ENCODE peak calls at places on chromosomes 2 and 18, in eight cellular contexts. D, X, S, M, E, U, Z and J are unnamed samples.

GRCh38 chr2:55050133-55050994 is at the start of gene RTN4:
- DNase-seq in D (peak), X (peak), S (peak), M (peak), E (peak), U (peak), Z (peak), J (peak)

GRCh38 chr2:222859786-222860726 is 780 bp upstream of the ACSL3 start:
- DNase-seq in D (peak), X (peak), S (peak), M (peak), E (no peak), U (no peak), Z (peak), J (peak)

GRCh38 chr2:30230479-30230854 is 867 bp upstream of the LBH start:
- DNase-seq in D (no peak), X (peak), S (no peak), M (peak), E (no peak), U (no peak), Z (peak), J (no peak)

GRCh38 chr2:72291059-72291458 is 143.4 kb upstream of the CYP26B1 start:
- DNase-seq in D (peak), X (no peak), S (no peak), M (peak), E (peak), U (no peak), Z (no peak), J (peak)

GRCh38 chr2:9335322-9335754 is 88.0 kb downstream of the ITGB1BP1 start:
- DNase-seq in D (no peak), X (no peak), S (no peak), M (no peak), E (no peak), U (no peak), Z (no peak), J (no peak)

GRCh38 chr2:201931955-201932354 is 101.7 kb upstream of the FZD7 start:
- DNase-seq in D (no peak), X (no peak), S (no peak), M (peak), E (peak), U (peak), Z (no peak), J (peak)

GRCh38 chr2:15670981-15671380 is 79.3 kb downstream of the DDX1 start:
- DNase-seq in D (no peak), X (no peak), S (no peak), M (no peak), E (no peak), U (no peak), Z (no peak), J (no peak)

GRCh38 chr2:230714122-230714453 is 1.4 kb downstream of the CAB39 start:
- DNase-seq in D (peak), X (no peak), S (no peak), M (peak), E (peak), U (peak), Z (no peak), J (peak)

GRCh38 chr2:94273242-94273641 is 598.0 kb upstream of the TEKT4 start:
- DNase-seq in D (no peak), X (no peak), S (no peak), M (no peak), E (no peak), U (no peak), Z (no peak), J (no peak)

GRCh38 chr2:71544919-71545571 is 91.7 kb downstream of the DYSF start:
- DNase-seq in D (no peak), X (peak), S (no peak), M (no peak), E (no peak), U (no peak), Z (peak), J (no peak)

GRCh38 chr2:71783815-71784214 is 330.5 kb downstream of the DYSF start:
- DNase-seq in D (no peak), X (no peak), S (no peak), M (no peak), E (no peak), U (no peak), Z (no peak), J (no peak)

GRCh38 chr2:50492452-50492851 is 539.5 kb downstream of the NRXN1 start:
- DNase-seq in D (peak), X (no peak), S (no peak), M (peak), E (peak), U (no peak), Z (peak), J (peak)

GRCh38 chr2:68834737-68835136 is 36.5 kb downstream of the BMP10 start:
- DNase-seq in D (no peak), X (no peak), S (no peak), M (no peak), E (no peak), U (no peak), Z (no peak), J (no peak)

GRCh38 chr18:24427484-24427883 is 1.0 kb downstream of the IMPACT start:
- DNase-seq in D (peak), X (no peak), S (no peak), M (peak), E (peak), U (no peak), Z (no peak), J (peak)

GRCh38 chr2:239178484-239178883 is 222.3 kb downstream of the HDAC4 start:
- DNase-seq in D (no peak), X (peak), S (no peak), M (no peak), E (no peak), U (no peak), Z (peak), J (no peak)

GRCh38 chr2:234334146-234334545 is 162.7 kb downstream of the ARL4C start:
- DNase-seq in D (no peak), X (no peak), S (no peak), M (no peak), E (no peak), U (no peak), Z (no peak), J (no peak)

GRCh38 chr18:63843008-63843407 is 44.5 kb upstream of the SERPINB2 start:
- DNase-seq in D (no peak), X (no peak), S (no peak), M (no peak), E (no peak), U (no peak), Z (no peak), J (peak)

GRCh38 chr2:148582679-148583511 is 61.7 kb upstream of the EPC2 start:
- DNase-seq in D (peak), X (no peak), S (no peak), M (no peak), E (no peak), U (no peak), Z (no peak), J (no peak)

GRCh38 chr18:47316924-47317323 is 65.5 kb upstream of the SKOR2 start:
- DNase-seq in D (no peak), X (no peak), S (no peak), M (no peak), E (no peak), U (no peak), Z (no peak), J (no peak)

GRCh38 chr18:47323158-47323557 is 71.7 kb upstream of the SKOR2 start:
- DNase-seq in D (no peak), X (no peak), S (no peak), M (peak), E (peak), U (peak), Z (no peak), J (peak)

GRCh38 chr18:47317824-47318508 is 66.5 kb upstream of the SKOR2 start:
- DNase-seq in D (no peak), X (no peak), S (no peak), M (no peak), E (no peak), U (no peak), Z (no peak), J (no peak)

DNA sequence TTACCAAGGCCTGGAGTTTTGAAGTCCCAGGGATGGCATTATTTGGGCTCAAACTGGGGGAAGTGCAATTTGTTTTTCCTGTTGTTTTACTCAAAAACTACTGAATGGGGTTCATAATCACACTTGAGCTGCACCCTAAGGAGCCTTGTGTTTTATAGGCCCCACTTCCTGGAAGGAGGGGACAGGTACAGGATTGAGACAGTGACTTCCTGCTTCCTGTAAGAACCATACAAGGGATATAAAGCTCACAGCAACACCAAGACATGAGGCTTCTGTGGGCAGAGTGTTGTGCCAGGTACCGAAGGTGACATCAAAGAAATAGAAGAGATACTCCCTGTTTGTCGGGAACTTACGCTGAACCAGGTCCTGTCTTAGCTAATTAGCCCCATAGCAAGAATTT is 70.4 kb upstream of the SKOR2 start:
- DNase-seq in D (no peak), X (no peak), S (no peak), M (no peak), E (no peak), U (no peak), Z (no peak), J (no peak)
- TF ChIP-seq CTCF in D (no peak), X (no peak), S (no peak), M (no peak), E (no peak), U (no peak), Z (no peak), J (no peak)

DNA sequence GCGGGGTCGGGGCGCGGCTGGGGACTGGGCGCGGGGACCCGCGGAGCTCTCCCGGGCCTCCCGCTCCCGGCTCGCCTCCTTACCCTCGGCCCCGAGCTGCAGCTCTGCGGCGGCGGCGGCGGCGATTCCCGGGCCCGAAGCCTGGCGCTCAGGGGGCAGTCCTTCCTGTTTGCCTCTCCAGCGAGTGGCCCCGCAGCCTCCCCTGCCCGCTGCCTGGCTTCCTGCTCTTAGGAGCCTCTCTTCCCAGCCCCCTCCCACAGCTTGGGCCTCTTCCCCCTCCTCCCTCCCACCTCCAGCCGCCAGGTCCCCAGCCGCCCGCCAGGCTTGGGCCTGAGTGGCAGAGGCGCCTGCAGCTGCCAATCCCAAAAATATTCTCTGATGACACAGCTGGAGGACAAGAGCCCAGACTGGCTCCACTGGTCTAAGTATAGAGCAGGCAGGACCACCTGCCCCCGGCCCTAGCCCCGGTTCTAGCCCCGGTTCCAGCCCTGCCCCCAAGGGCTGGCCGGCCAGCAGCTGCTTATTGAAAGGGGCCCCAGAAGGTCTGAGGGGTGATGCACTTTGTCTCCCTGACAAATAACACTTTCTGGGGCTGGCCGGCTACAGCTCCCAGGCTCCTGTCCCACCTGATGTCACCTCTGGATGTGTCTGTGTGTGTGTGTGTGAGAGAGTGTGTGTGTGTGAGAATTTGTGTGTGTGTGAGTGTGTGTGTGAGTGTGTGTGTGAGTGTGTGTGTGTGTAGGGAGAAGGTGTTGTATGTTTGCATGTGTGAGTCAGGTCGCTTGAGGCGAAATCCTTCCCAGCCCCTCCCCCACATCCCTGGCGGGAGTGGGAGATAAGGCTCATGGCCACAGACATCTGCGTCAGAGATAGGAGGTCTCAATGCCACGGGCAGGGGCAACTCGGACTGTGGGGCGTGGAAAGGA is at the start of gene OBSL1:
- DNase-seq in D (peak), X (peak), S (peak), M (peak), E (peak), U (no peak), Z (peak), J (peak)
- H3K4me3 ChIP-seq in D (peak), X (peak), S (peak), M (peak), E (peak), U (peak), Z (peak), J (peak)

GRCh38 chr2:173574304-173574703 is 219.6 kb downstream of the CDCA7 start:
- DNase-seq in D (no peak), X (no peak), S (no peak), M (no peak), E (no peak), U (no peak), Z (no peak), J (no peak)

GRCh38 chr2:173571887-173572680 is 217.4 kb downstream of the CDCA7 start:
- DNase-seq in D (no peak), X (no peak), S (no peak), M (no peak), E (no peak), U (no peak), Z (no peak), J (no peak)

GRCh38 chr2:173572848-173573247 is 218.2 kb downstream of the CDCA7 start:
- DNase-seq in D (no peak), X (no peak), S (no peak), M (no peak), E (no peak), U (no peak), Z (no peak), J (no peak)

GRCh38 chr2:173568054-173568453 is 213.4 kb downstream of the CDCA7 start:
- DNase-seq in D (peak), X (no peak), S (no peak), M (no peak), E (no peak), U (no peak), Z (no peak), J (peak)

GRCh38 chr2:173571021-173571821 is 216.5 kb downstream of the CDCA7 start:
- DNase-seq in D (peak), X (no peak), S (no peak), M (peak), E (no peak), U (no peak), Z (no peak), J (peak)
- TF ChIP-seq CTCF in D (peak), X (peak), S (peak), M (peak), E (peak), U (peak), Z (no peak), J (peak)

GRCh38 chr18:834086-834720 is 22.2 kb upstream of the YES1 start:
- DNase-seq in D (no peak), X (no peak), S (no peak), M (no peak), E (no peak), U (no peak), Z (no peak), J (no peak)

GRCh38 chr18:833197-833596 is 21.2 kb upstream of the YES1 start:
- DNase-seq in D (no peak), X (no peak), S (no peak), M (no peak), E (no peak), U (no peak), Z (no peak), J (no peak)

GRCh38 chr18:829432-829831 is 17.4 kb upstream of the YES1 start:
- DNase-seq in D (no peak), X (no peak), S (no peak), M (no peak), E (no peak), U (no peak), Z (no peak), J (no peak)

GRCh38 chr18:830315-830901 is 18.4 kb upstream of the YES1 start:
- DNase-seq in D (no peak), X (no peak), S (no peak), M (peak), E (peak), U (no peak), Z (no peak), J (peak)

DNA sequence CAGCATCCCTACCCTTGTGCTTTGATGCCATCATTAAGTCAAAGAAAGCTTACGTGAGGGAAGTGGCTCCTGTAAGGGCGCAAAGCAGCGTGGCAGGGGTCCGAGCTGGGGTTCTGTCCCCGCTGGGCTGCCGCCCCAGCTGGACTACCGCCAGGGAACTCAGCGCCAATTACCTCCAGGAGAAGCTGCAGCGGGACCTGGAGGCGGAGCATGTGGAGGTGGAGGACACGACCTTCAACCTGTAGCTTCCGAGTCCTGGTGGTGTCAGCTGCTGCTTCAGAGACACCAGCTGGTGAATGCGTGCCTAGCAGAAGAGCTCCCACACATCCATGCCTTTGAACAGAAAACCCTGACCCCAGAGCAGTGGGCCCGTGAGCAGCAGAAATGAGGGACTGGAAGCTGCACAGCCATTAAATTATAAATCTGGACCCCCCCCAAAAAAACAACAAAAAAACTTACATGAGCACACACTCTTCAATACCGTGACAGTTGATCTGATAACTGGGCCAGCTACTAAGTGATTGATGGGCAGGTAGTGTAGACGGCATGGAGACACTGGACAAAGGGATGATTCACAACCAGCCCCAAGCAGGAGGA is 20.1 kb upstream of the YES1 start:
- DNase-seq in D (peak), X (peak), S (no peak), M (no peak), E (no peak), U (no peak), Z (no peak), J (no peak)
- H3K4me3 ChIP-seq in D (peak), X (peak), S (no peak), M (no peak), E (no peak), U (no peak), Z (no peak), J (no peak)

GRCh38 chr2:28486526-28486925 is 9.3 kb upstream of the PLB1 start:
- DNase-seq in D (no peak), X (no peak), S (no peak), M (no peak), E (no peak), U (no peak), Z (no peak), J (no peak)
- TF ChIP-seq CTCF in D (no peak), X (no peak), S (no peak), M (no peak), E (no peak), U (no peak), Z (no peak), J (no peak)

GRCh38 chr18:9876867-9877654 is 8.7 kb upstream of the TXNDC2 start:
- DNase-seq in D (peak), X (no peak), S (no peak), M (peak), E (peak), U (peak), Z (no peak), J (peak)

GRCh38 chr18:9878095-9878494 is 7.7 kb upstream of the TXNDC2 start:
- DNase-seq in D (no peak), X (no peak), S (no peak), M (no peak), E (no peak), U (no peak), Z (no peak), J (no peak)

GRCh38 chr18:9877655-9878014 is 8.1 kb upstream of the TXNDC2 start:
- DNase-seq in D (no peak), X (no peak), S (no peak), M (no peak), E (no peak), U (no peak), Z (no peak), J (no peak)

GRCh38 chr18:9874730-9875129 is 11.0 kb upstream of the TXNDC2 start:
- DNase-seq in D (no peak), X (no peak), S (no peak), M (no peak), E (no peak), U (no peak), Z (no peak), J (peak)

DNA sequence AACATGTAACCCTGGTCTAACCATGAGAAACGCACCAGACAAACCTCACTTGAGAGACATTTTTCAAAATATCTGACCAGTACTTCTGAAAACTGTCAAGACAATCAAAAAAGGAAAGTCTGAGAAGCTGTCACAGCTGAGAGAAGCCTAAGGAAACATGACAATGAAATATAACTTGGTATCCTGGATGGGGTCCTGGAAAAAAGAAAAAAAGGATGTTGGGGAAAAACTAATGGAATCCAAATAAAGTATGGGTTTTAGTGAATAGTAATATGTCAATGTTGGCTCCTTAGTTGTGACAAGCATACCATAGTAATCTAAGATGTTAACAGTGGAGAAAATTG is 9.3 kb upstream of the TXNDC2 start:
- DNase-seq in D (no peak), X (no peak), S (no peak), M (no peak), E (no peak), U (no peak), Z (no peak), J (no peak)
- H3K4me3 ChIP-seq in D (peak), X (peak), S (peak), M (no peak), E (peak), U (no peak), Z (no peak), J (no peak)